ENCODE peak calls at places on chromosomes 1 and 21, in four cellular contexts. C, Q, K and L are unnamed samples.

GRCh38 chr21:43192501-43193081 is 23.8 kb downstream of the CRYAA start:
- DNase-seq in C (no peak), Q (no peak), K (no peak), L (no peak)

GRCh38 chr1:240194120-240194519 is 102.4 kb downstream of the FMN2 start:
- DNase-seq in C (no peak), Q (no peak), K (no peak), L (no peak)

GRCh38 chr1:198656500-198656932 is 17.7 kb downstream of the PTPRC start:
- DNase-seq in C (peak; percentile 49), Q (no peak), K (no peak), L (no peak)

GRCh38 chr1:203381151-203381751 is 30.3 kb upstream of the FMOD start:
- DNase-seq in C (no peak), Q (no peak), K (no peak), L (peak; percentile 86)

GRCh38 chr1:208172389-208173140 is 71.6 kb downstream of the PLXNA2 start:
- DNase-seq in C (peak; percentile 47), Q (no peak), K (peak; percentile 40), L (no peak)

GRCh38 chr1:237258871-237259270 is 216.9 kb downstream of the RYR2 start:
- DNase-seq in C (no peak), Q (no peak), K (no peak), L (no peak)

GRCh38 chr1:50976890-50977574 is 7.0 kb downstream of the CDKN2C start:
- DNase-seq in C (peak; percentile 78), Q (no peak), K (peak; percentile 36), L (peak; percentile 55)

GRCh38 chr1:39130297-39130696 is 74.2 kb upstream of the MACF1 start:
- DNase-seq in C (no peak), Q (no peak), K (no peak), L (no peak)

GRCh38 chr1:31593770-31594632 is 17.7 kb downstream of the TINAGL1 start:
- DNase-seq in C (peak; percentile 78), Q (peak; percentile 62), K (peak; percentile 62), L (peak; percentile 73)

GRCh38 chr1:62356257-62356835 is 37.1 kb upstream of the KANK4 start:
- DNase-seq in C (no peak), Q (no peak), K (no peak), L (no peak)

GRCh38 chr1:119752592-119752991 is 16.1 kb downstream of the HMGCS2 start:
- DNase-seq in C (no peak), Q (no peak), K (no peak), L (no peak)

GRCh38 chr21:16279658-16280581 is 550.1 kb downstream of the USP25 start:
- DNase-seq in C (no peak), Q (peak; percentile 3), K (no peak), L (peak; percentile 70)

GRCh38 chr21:33584455-33584854 is 4.0 kb downstream of the DONSON start:
- DNase-seq in C (peak; percentile 54), Q (no peak), K (no peak), L (no peak)

GRCh38 chr1:210500831-210501230 is 172.1 kb downstream of the HHAT start:
- DNase-seq in C (no peak), Q (no peak), K (no peak), L (no peak)

GRCh38 chr1:15948091-15948591 is 27.8 kb downstream of the ZBTB17 start:
- DNase-seq in C (no peak), Q (no peak), K (no peak), L (no peak)

GRCh38 chr1:14759843-14760242 is 161.4 kb downstream of the KAZN start:
- DNase-seq in C (no peak), Q (no peak), K (no peak), L (no peak)

GRCh38 chr21:43306911-43307676 is 119.8 kb downstream of the SIK1 start:
- DNase-seq in C (no peak), Q (no peak), K (peak; percentile 61), L (no peak)

GRCh38 chr1:206447792-206448191 is 22.5 kb upstream of the IKBKE start:
- DNase-seq in C (no peak), Q (no peak), K (no peak), L (no peak)

GRCh38 chr1:150363426-150364230 is at the start of gene RPRD2:
- DNase-seq in C (peak; percentile 99), Q (peak; percentile 96), K (peak; percentile 99), L (peak; percentile 99)

GRCh38 chr1:92567211-92567868 is 80.6 kb upstream of the GFI1 start:
- DNase-seq in C (no peak), Q (no peak), K (no peak), L (no peak)

GRCh38 chr1:111205724-111206070 is 5.3 kb upstream of the DENND2D start:
- DNase-seq in C (no peak), Q (no peak), K (no peak), L (no peak)

GRCh38 chr1:147794570-147794969 is 34.2 kb upstream of the GJA5 start:
- DNase-seq in C (no peak), Q (no peak), K (no peak), L (peak; percentile 98)

GRCh38 chr1:229621663-229622062 is 4.3 kb downstream of the TAF5L start:
- DNase-seq in C (no peak), Q (no peak), K (no peak), L (no peak)

GRCh38 chr1:116375884-116376733 is 3.1 kb downstream of the ATP1A1 start:
- DNase-seq in C (no peak), Q (no peak), K (peak; percentile 68), L (peak; percentile 85)

GRCh38 chr1:180269848-180270766 is 40.0 kb downstream of the LHX4 start:
- DNase-seq in C (no peak), Q (no peak), K (peak; percentile 69), L (no peak)

GRCh38 chr1:100631015-100631521 is 88.5 kb upstream of the VCAM1 start:
- DNase-seq in C (no peak), Q (no peak), K (no peak), L (peak; percentile 20)

GRCh38 chr1:199089393-199090122 is 450.7 kb downstream of the PTPRC start:
- DNase-seq in C (no peak), Q (no peak), K (no peak), L (no peak)

GRCh38 chr21:38386967-38387366 is 111.3 kb downstream of the ERG start:
- DNase-seq in C (no peak), Q (no peak), K (no peak), L (no peak)

GRCh38 chr1:68653882-68654281 is 157.0 kb upstream of the DEPDC1 start:
- DNase-seq in C (no peak), Q (no peak), K (no peak), L (no peak)

GRCh38 chr1:19315378-19316206 is 3.5 kb downstream of the SLC66A1 start:
- DNase-seq in C (peak; percentile 69), Q (no peak), K (no peak), L (peak; percentile 47)

GRCh38 chr1:207025144-207025880 is 7.2 kb downstream of the C1orf116 start:
- DNase-seq in C (no peak), Q (no peak), K (peak; percentile 89), L (peak; percentile 11)

GRCh38 chr1:70278710-70279109 is 57.5 kb downstream of the SRSF11 start:
- DNase-seq in C (no peak), Q (no peak), K (no peak), L (no peak)

GRCh38 chr1:173451981-173452380 is 25.2 kb upstream of the PRDX6 start:
- DNase-seq in C (no peak), Q (no peak), K (no peak), L (no peak)
- TF ChIP-seq POLR2AphosphoS5 in C (no peak), Q (no peak), K (no peak), L (no peak)

DNA sequence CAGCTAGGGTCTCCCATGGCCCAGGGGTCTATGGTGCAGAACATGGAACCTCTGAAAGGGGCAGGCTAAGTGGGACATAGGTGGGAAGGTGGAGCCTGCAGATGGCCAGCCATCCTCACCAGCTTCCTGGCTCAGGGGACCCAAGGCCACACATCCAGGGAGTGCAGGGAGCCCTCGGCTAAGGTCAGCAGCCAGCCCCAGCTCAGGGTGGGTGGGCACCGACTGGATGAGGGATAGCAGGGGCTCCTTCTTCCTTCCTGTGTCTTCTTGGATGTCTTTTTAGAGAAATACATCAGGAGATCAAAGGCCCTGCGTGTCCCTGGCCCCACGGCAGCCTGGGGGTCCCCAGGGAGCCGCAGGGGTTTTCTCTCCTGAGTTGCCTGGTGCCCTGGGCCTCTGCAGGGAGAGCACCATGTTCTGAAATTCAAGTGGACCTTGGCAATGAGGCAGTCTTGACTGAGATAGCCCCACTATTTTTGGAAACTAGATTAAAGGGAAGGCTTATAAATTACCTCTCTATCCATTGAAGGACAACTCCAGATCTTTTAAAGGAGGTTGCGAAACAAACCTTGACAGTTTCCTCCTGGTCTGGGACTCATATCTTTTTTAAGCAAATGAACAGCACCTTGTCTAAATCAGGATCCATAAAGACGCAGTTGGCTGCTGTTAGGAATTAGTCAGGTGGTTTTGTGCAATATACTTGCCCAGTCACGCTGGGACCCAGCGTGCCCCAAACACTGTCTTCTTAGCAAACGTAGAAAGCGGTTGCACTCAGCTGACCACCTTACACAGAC is 242.4 kb downstream of the TOMM20 start:
- DNase-seq in C (no peak), Q (no peak), K (no peak), L (no peak)
- TF ChIP-seq JUN in C (no peak), Q (no peak), K (no peak), L (no peak)

DNA sequence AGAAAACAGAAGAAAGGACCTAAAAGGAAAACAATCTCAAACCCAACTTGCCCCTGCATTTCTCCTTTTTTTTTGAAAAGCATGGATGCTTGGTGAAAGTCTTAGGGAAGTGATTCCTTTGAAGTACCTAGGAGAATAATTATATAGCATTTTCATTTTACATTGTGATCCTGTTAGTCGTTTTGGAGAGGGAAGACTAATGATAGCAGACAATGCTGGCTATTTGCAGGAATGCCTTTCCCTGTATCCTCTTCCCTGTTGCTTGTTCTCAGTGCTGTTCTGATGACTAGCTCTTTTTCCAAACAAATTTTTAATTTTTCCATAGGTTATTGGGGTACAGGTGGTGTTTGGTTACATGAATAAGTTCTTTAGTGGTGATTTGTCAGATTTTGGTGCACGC is 53.9 kb downstream of the LAMC1 start:
- DNase-seq in C (no peak), Q (no peak), K (no peak), L (no peak)
- H3K4me1 ChIP-seq in C (no peaks in the 10 kb centered on the region), Q (peaks cover 3% of the 10 kb centered on the region), K (peaks cover 73% of the 10 kb centered on the region), L (peaks cover 12% of the 10 kb centered on the region)

DNA sequence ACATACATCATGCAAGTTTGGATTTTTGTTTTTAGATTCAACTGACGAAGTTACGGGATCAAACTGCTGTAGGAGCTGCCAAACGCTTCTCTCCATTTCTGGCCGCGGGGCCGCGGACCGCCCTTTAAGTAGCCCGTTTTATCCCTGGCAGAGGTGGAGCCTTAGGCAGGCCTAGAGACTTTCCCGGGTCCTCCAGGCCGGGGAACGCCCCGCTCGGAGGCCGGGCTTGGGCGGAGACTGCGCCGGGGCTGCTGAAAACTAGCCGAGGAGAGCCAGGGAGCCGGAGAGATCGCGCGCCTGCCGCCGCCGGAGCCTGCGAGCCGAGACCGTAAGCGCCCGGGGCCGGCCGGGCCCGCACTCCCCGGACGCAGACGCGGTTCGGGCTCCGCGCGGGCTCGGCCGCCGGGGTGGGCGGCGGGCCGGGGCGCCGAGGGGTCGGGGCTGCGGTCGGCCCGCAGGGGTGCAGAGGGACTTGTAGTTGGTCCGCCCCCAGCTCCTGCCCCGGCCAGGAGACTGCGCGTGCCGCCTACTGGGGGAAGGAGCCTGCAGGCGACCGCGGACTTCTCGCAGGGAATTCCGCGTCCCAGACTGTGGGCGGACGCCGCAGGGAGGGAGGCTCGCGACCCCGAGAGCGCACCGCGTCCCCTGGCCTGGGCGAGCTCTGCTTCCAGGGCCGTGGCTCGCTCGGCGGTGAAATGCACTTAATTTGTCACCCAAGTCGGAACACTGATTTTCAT is at the start of gene EPHX1:
- DNase-seq in C (peak; percentile 94), Q (no peak), K (peak; percentile 76), L (peak; percentile 85)
- TF ChIP-seq POLR2AphosphoS5 in C (peak; percentile 40), Q (peak; percentile 55), K (peak; percentile 78), L (peak; percentile 93)